ENCODE peak calls at places on chromosomes 5 and 9, in ten cellular contexts. D, P, Z, L, S, K, Y, I, A and W are unnamed samples.

GRCh38 chr9:102135768-102136167 is 397.3 kb upstream of the GRIN3A start:
- DNase-seq in S (no peak), I (no peak), D (no peak), K (no peak), Y (no peak), L (no peak), A (no peak), Z (no peak), P (no peak), W (no peak)

GRCh38 chr5:32021771-32022170 is 152.3 kb downstream of the GOLPH3 start:
- DNase-seq in P (no peak), Z (no peak), K (no peak), A (no peak), S (no peak), I (no peak), Y (no peak), L (no peak), D (no peak), W (no peak)

GRCh38 chr5:39779836-39780235 is 355.1 kb upstream of the DAB2 start:
- DNase-seq in A (no peak), I (no peak), D (no peak), Z (no peak), K (no peak), S (no peak), L (no peak), Y (no peak), P (no peak), W (no peak)

GRCh38 chr5:147918101-147918500 is 11.8 kb upstream of the C5orf46 start:
- DNase-seq in Z (no peak), K (no peak), A (no peak), L (no peak), I (no peak), Y (no peak), P (no peak), D (no peak), S (no peak), W (no peak)

GRCh38 chr9:120366646-120367019 is 213.3 kb downstream of the CDK5RAP2 start:
- DNase-seq in P (no peak), S (no peak), D (peak; percentile 32), A (no peak), L (no peak), K (peak; percentile 89), I (peak; percentile 88), Z (no peak), Y (no peak), W (no peak)

GRCh38 chr9:4548796-4549725 is 58.8 kb downstream of the SLC1A1 start:
- DNase-seq in Z (peak; percentile 5), L (peak; percentile 23), S (no peak), I (peak; percentile 10), A (no peak), K (peak; percentile 23), P (no peak), Y (no peak), D (no peak), W (no peak)

GRCh38 chr5:19608434-19608833 is 379.6 kb downstream of the CDH18 start:
- DNase-seq in A (no peak), D (no peak), L (no peak), Z (no peak), Y (no peak), P (no peak), K (no peak), I (no peak), S (no peak), W (no peak)

GRCh38 chr9:3903273-3903672 is 377.5 kb upstream of the RFX3 start:
- DNase-seq in S (no peak), Y (no peak), L (peak; percentile 24), A (no peak), D (no peak), I (peak; percentile 89), K (no peak), Z (no peak), P (no peak), W (no peak)

GRCh38 chr5:126234563-126235195 is 188.5 kb upstream of the GRAMD2B start:
- DNase-seq in A (no peak), K (peak; percentile 11), L (peak; percentile 19), D (no peak), Y (no peak), I (peak; percentile 13), Z (no peak), S (no peak), P (no peak), W (no peak)

GRCh38 chr5:89071941-89072331 is 189.0 kb upstream of the MEF2C start:
- DNase-seq in A (no peak), I (no peak), K (no peak), P (no peak), Z (no peak), D (no peak), S (no peak), L (no peak), Y (no peak), W (no peak)

GRCh38 chr5:56006094-56006493 is 11.3 kb upstream of the IL6ST start:
- DNase-seq in P (no peak), I (no peak), S (no peak), Y (no peak), L (no peak), A (no peak), D (no peak), K (no peak), Z (no peak), W (no peak)

GRCh38 chr9:18260527-18260926 is 213.4 kb upstream of the ADAMTSL1 start:
- DNase-seq in D (no peak), K (no peak), A (no peak), L (no peak), Y (no peak), I (no peak), P (peak; percentile 73), Z (no peak), S (no peak), W (no peak)

GRCh38 chr9:91659529-91660294 is 236.1 kb upstream of the NFIL3 start:
- DNase-seq in A (no peak), P (no peak), L (no peak), K (peak; percentile 35), D (no peak), Z (peak; percentile 56), I (no peak), S (no peak), Y (peak; percentile 66), W (no peak)

GRCh38 chr5:139473105-139473504 is 2.3 kb downstream of the SMIM33 start:
- DNase-seq in Z (peak; percentile 5), D (no peak), S (no peak), A (no peak), I (no peak), K (no peak), L (no peak), P (no peak), Y (no peak), W (no peak)

GRCh38 chr5:139474815-139475791 is 4.3 kb downstream of the SMIM33 start:
- DNase-seq in D (peak; percentile 74), S (peak; percentile 45), I (no peak), A (no peak), L (peak; percentile 39), P (peak; percentile 72), Y (no peak), K (no peak), Z (peak; percentile 69), W (no peak)

GRCh38 chr5:139472410-139473030 is 1.7 kb downstream of the SMIM33 start:
- DNase-seq in P (no peak), L (no peak), K (no peak), A (no peak), Z (peak; percentile 3), S (no peak), Y (no peak), D (no peak), I (no peak), W (no peak)

GRCh38 chr5:139475865-139476651 is 5.3 kb downstream of the SMIM33 start:
- DNase-seq in S (no peak), L (no peak), A (no peak), Z (peak; percentile 8), P (no peak), K (no peak), D (no peak), Y (no peak), I (no peak), W (no peak)

DNA sequence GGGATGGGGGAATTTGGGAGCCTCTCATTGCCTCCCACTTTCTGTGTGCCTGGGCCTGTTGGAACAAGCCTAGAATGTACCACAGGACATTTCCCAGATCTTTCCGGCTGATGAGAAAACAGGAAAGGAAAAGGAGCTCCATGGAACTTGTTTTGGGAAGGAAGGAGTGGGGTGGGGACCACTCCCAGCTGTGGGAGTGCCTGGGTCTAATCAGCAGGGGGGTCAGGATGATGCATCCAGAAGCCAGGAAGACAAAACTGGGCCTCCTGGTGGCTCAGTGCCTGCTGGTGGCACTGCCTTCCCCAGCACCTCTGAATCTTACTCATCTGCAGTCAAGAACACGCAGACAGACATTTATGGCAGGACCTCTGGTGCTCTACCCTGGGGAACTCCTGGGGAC is 2.8 kb downstream of the SMIM33 start:
- DNase-seq in L (no peak), D (no peak), A (no peak), S (no peak), Z (peak; percentile 22), I (no peak), P (no peak), Y (no peak), K (no peak), W (no peak)
- TF ChIP-seq EP300 in L (no peak), D (no peak), A (no peak), S (no peak), Z (no peak), I (no peak), P (no peak), Y (no peak), K (no peak), W (no peak)

DNA sequence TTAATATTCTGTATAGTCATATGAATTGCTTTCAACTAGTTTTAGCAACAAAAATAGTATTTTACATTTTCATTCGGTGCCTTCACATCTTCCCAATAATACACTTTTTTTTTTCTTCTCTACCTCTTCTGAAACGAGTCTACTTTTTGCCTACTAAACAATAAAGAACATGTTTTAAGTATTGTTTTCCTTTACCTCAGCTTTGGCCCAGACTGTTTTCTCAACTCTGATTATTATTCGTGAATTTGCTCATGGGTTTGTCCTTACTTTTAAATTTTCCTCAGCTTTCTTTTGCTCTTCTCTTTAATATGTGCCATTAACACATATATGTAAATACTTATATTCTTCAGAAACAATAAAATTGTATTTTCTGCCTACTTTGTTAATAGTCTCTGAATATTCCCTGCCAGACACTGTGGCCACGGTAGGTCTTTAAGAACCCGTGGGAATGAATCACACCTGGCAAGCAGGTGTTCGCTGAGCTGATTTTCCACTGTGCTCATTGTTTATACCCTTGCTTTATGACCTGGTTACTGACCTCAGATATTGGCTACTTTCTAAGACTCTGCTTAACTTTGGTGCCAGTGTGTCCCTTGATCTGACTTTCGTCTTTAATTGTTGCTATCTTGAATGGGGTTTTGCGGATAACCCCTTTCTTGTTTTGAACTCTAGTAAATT is 49.1 kb downstream of the FAM170A start:
- DNase-seq in Y (no peak), I (no peak), D (no peak), P (no peak), S (no peak), K (no peak), Z (no peak), L (no peak), A (no peak), W (no peak)
- TF ChIP-seq POLR2A in Y (no peak), I (no peak), D (no peak), P (no peak), S (no peak), K (no peak), Z (no peak), L (no peak), A (no peak), W (no peak)

GRCh38 chr9:137721899-137722298 is 103.1 kb downstream of the EHMT1 start:
- DNase-seq in L (no peak), P (no peak), Z (no peak), A (no peak), Y (no peak), I (no peak), S (no peak), D (no peak), K (no peak), W (no peak)
- H3K9me3 ChIP-seq in L (no peaks in the 10 kb centered on the region), P (no peaks in the 10 kb centered on the region), Z (peaks cover 11% of the 10 kb centered on the region), A (no peaks in the 10 kb centered on the region), Y (no peaks in the 10 kb centered on the region), I (no peaks in the 10 kb centered on the region), S (no peaks in the 10 kb centered on the region), D (no peaks in the 10 kb centered on the region), K (peaks cover 3% of the 10 kb centered on the region), W (no peaks in the 10 kb centered on the region)

GRCh38 chr9:108058137-108058779 is 568.7 kb upstream of the KLF4 start:
- DNase-seq in L (no peak), P (no peak), S (no peak), Z (no peak), Y (no peak), I (no peak), K (no peak), D (no peak), A (no peak), W (no peak)
- TF ChIP-seq EP300 in L (no peak), P (no peak), S (no peak), Z (no peak), Y (no peak), I (no peak), K (no peak), D (no peak), A (no peak), W (no peak)